ENCODE peak calls at places on chromosomes 1 and 21, in four cellular contexts. A is HFF-Myc, E is astrocyte of the spinal cord, C is fibroblast of the aortic adventitia. M is an unnamed sample.

GRCh38 chr1:224163311-224163710 is 19.7 kb upstream of the DEGS1 start:
- DNase-seq in C (no peak), A (no peak), E (no peak), M (no peak)

GRCh38 chr1:2231667-2232254 is 3.6 kb downstream of the SKI start:
- DNase-seq in A (no peak), E (peak; percentile 91), C (peak; percentile 87), M (peak; percentile 78)

GRCh38 chr1:168365719-168366474 is 85.2 kb downstream of the TBX19 start:
- DNase-seq in C (no peak), E (no peak), A (no peak), M (no peak)

GRCh38 chr1:76576876-76577817 is 290.1 kb upstream of the ST6GALNAC5 start:
- DNase-seq in E (no peak), C (no peak), A (no peak), M (no peak)

GRCh38 chr1:162846256-162847212 is 14.4 kb downstream of the CCDC190 start:
- DNase-seq in C (no peak), E (peak; percentile 86), A (no peak), M (peak; percentile 30)

GRCh38 chr1:119689511-119689910 is 22.2 kb upstream of the PHGDH start:
- DNase-seq in E (no peak), C (no peak), A (no peak), M (no peak)

GRCh38 chr1:155859881-155860841 is 794 bp downstream of the SYT11 start:
- DNase-seq in A (no peak), C (peak; percentile 89), E (peak; percentile 92), M (peak; percentile 74)

GRCh38 chr21:35896060-35896459 is 164.3 kb downstream of the SETD4 start:
- DNase-seq in C (no peak), E (no peak), A (no peak), M (no peak)

GRCh38 chr1:195188821-195189220 is 1419.4 kb downstream of the KCNT2 start:
- DNase-seq in A (no peak), E (peak; percentile 22), C (no peak), M (no peak)

GRCh38 chr1:97013904-97014303 is 292.3 kb downstream of the PTBP2 start:
- DNase-seq in A (no peak), E (peak; percentile 87), C (peak; percentile 79), M (peak; percentile 90)

GRCh38 chr1:97008226-97008625 is 286.6 kb downstream of the PTBP2 start:
- DNase-seq in E (peak; percentile 48), C (peak; percentile 36), A (no peak), M (peak; percentile 50)

GRCh38 chr1:97014426-97014825 is 292.8 kb downstream of the PTBP2 start:
- DNase-seq in A (no peak), C (no peak), E (no peak), M (no peak)

GRCh38 chr1:97006044-97006676 is 284.6 kb downstream of the PTBP2 start:
- DNase-seq in E (peak; percentile 90), A (peak; percentile 26), C (peak; percentile 69), M (peak; percentile 77)

DNA sequence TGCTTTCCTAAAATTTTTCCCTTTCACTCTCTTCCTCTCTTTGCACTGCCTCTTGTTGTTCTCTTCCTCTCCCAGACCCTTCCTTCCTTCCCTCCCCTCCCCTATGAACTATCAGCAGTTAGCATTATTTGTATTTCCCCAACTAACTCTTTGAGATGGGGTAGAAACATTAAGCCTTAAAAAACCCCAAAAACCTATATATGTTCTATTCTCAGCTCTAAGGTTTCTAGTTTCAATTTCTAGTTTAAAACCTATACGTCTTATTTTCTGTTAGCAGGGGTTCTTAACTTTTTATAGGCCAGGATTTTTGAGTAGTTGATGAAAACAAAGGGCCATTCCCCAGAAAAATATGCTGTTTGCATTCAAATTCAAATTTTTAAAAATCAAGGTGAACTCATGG is 289.3 kb downstream of the PTBP2 start:
- DNase-seq in A (no peak), C (no peak), E (no peak), M (no peak)
- H3K4me3 ChIP-seq in A (no peak overlapping the region), C (no peak overlapping the region), E (no peak overlapping the region), M (no peak overlapping the region)

GRCh38 chr1:89974211-89974610 is 20.7 kb upstream of the ZNF326 start:
- DNase-seq in A (no peak), E (no peak), C (no peak), M (no peak)

GRCh38 chr1:89978763-89979162 is 16.1 kb upstream of the ZNF326 start:
- DNase-seq in A (no peak), C (no peak), E (no peak), M (peak; percentile 30)

GRCh38 chr1:89973481-89974127 is 21.3 kb upstream of the ZNF326 start:
- DNase-seq in A (no peak), E (no peak), C (no peak), M (no peak)

GRCh38 chr1:89974701-89975470 is 20.0 kb upstream of the ZNF326 start:
- DNase-seq in E (peak; percentile 86), A (no peak), C (peak; percentile 92), M (peak; percentile 57)

GRCh38 chr1:89975540-89976125 is 19.3 kb upstream of the ZNF326 start:
- DNase-seq in C (no peak), A (no peak), E (no peak), M (no peak)
- H3K4me3 ChIP-seq in C (no peak overlapping the region), A (no peak overlapping the region), E (no peak overlapping the region), M (no peak overlapping the region)

GRCh38 chr21:38838598-38839369 is 33.1 kb downstream of the ETS2 start:
- DNase-seq in A (no peak), E (no peak), C (no peak), M (no peak)
- H3K4me3 ChIP-seq in A (no peak overlapping the region), E (no peak overlapping the region), C (no peak overlapping the region), M (no peak overlapping the region)

GRCh38 chr1:178537445-178538090 is 24.7 kb downstream of the TEX35 start:
- DNase-seq in A (no peak), E (no peak), C (no peak), M (no peak)
- H3K4me3 ChIP-seq in A (no peak overlapping the region), E (no peak overlapping the region), C (no peak overlapping the region), M (no peak overlapping the region)

DNA sequence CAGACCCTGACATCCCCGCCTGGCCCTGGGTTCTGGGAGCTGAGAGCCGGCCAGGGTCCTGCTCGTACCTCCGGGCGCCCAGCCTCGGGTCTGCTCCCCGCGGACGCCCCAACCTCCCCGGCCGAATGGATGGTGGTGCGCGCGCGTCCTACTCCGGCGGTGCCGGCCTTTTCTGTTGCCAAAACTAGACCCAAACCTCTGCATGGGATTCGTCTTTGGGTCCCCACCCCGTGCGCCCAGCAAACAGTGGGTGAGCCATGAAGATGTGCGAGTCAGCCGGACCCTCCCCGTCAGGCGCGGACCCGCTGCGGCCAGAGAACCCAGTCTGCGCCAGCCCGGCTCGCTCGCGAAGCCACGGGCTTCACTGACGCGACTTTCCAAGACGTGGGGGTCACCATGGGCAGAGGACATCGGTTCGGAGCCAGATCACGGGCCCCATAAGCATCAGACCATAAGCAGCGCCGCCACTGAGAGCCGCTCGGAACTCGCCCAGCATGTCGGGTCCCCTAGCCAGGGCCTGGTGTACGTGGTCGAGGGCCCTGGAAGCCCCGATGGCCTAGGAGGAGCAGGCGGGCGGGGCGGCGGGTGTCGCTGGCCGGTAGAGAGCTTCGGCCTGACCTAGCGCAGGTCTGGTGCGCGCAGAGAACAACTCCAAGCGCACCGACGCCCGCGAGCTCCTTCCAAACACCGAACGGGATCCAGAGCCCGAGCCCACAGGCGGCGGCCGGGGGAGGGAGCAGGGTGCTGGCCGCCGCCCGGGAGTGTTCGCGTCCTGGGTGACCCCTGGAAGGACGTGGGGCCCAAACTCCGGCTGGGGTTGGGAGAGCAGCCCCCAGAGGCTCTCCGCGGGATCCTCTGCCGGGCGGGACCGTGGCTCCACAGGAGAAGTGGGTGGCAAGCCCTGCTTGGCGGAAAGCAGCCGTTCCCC is 1.0 kb upstream of the TP73 start:
- DNase-seq in A (no peak), C (no peak), E (peak; percentile 9), M (no peak)
- H3K4me3 ChIP-seq in A (no peak overlapping the region), C (no peak overlapping the region), E (no peak overlapping the region), M (no peak overlapping the region)

GRCh38 chr1:109135940-109136339 is 22.0 kb downstream of the ELAPOR1 start:
- DNase-seq in E (no peak), A (no peak), C (no peak), M (no peak)
- H3K4me3 ChIP-seq in E (no peak overlapping the region), A (no peak overlapping the region), C (no peak overlapping the region), M (no peak overlapping the region)

DNA sequence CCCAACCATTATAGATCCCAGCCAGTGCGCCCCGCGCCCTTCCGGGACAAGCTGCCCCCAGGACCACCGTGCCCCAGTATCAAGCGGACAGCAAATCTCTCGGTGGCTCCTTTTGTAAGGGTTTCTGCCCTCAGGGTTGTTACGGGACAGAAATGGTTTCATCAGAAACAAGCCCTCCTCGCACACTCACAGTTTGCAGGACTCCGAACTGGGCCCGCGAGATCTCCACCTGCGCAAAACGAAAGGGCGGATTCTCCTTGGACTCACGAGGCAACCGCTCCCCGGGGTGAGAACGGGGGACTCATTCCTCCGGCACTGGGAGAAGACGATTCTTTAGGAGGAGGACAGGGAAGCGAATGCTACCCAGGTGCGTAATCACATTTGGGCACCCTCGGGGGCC is 51.1 kb upstream of the H6PD start:
- DNase-seq in E (no peak), C (no peak), A (no peak), M (no peak)
- H3K4me3 ChIP-seq in E (peak overlapping the region; percentile 62), C (peak overlapping the region; percentile 95), A (peak overlapping the region; percentile 100), M (peak overlapping the region; percentile 92)

GRCh38 chr1:31732343-31732742 is 28.5 kb upstream of the COL16A1 start:
- DNase-seq in C (no peak), A (no peak), E (no peak), M (no peak)

GRCh38 chr1:31732751-31733289 is 29.0 kb upstream of the COL16A1 start:
- DNase-seq in C (no peak), E (no peak), A (no peak), M (no peak)

GRCh38 chr1:31727849-31728248 is 24.0 kb upstream of the COL16A1 start:
- DNase-seq in C (no peak), A (no peak), E (no peak), M (no peak)

GRCh38 chr1:31731049-31731565 is 27.3 kb upstream of the COL16A1 start:
- DNase-seq in E (no peak), A (no peak), C (no peak), M (no peak)

GRCh38 chr1:31730336-31731048 is 26.7 kb upstream of the COL16A1 start:
- DNase-seq in C (no peak), A (no peak), E (no peak), M (no peak)
- H3K4me3 ChIP-seq in C (no peak overlapping the region), A (no peak overlapping the region), E (no peak overlapping the region), M (no peak overlapping the region)